ENCODE peak calls at places on chromosomes 16 and 17, in five cellular contexts. One of them, this sample, is unnamed. For H3K36me3, the result is how much of the 10 kb centered on the place peaks cover.

GRCh38 chr16:9112166-9112843 is 20.9 kb downstream of the HAPSTR1 start:
- DNase-seq in heart right ventricle: no peak
- DNase-seq in heart left ventricle: no peak
- DNase-seq in HepG2: peak
- DNase-seq in Peyer's patch: no peak
- DNase-seq in this sample: no peak

GRCh38 chr17:50047083-50047482 is 8.8 kb upstream of the ITGA3 start:
- DNase-seq in heart left ventricle: no peak
- DNase-seq in Peyer's patch: no peak
- DNase-seq in HepG2: no peak
- DNase-seq in heart right ventricle: no peak
- DNase-seq in this sample: peak

GRCh38 chr16:56910654-56911539 is 21.0 kb upstream of the HERPUD1 start:
- DNase-seq in heart right ventricle: peak
- DNase-seq in heart left ventricle: no peak
- DNase-seq in Peyer's patch: no peak
- DNase-seq in HepG2: no peak
- DNase-seq in this sample: no peak

GRCh38 chr17:58918072-58918471 is 162.4 kb downstream of the PPM1E start:
- DNase-seq in Peyer's patch: no peak
- DNase-seq in heart left ventricle: no peak
- DNase-seq in heart right ventricle: no peak
- DNase-seq in HepG2: no peak
- DNase-seq in this sample: no peak

GRCh38 chr17:52477824-52478614 is 319.5 kb upstream of the CA10 start:
- DNase-seq in Peyer's patch: no peak
- DNase-seq in HepG2: no peak
- DNase-seq in heart right ventricle: no peak
- DNase-seq in heart left ventricle: no peak
- DNase-seq in this sample: no peak

GRCh38 chr17:33986088-33986487 is 269.0 kb upstream of the CCL2 start:
- DNase-seq in heart left ventricle: no peak
- DNase-seq in heart right ventricle: no peak
- DNase-seq in HepG2: no peak
- DNase-seq in Peyer's patch: no peak
- DNase-seq in this sample: no peak

GRCh38 chr17:50219345-50219744 is 17.9 kb upstream of the COL1A1 start:
- DNase-seq in Peyer's patch: no peak
- DNase-seq in heart right ventricle: no peak
- DNase-seq in heart left ventricle: no peak
- DNase-seq in HepG2: peak
- DNase-seq in this sample: peak

GRCh38 chr17:39820541-39820940 is 43.6 kb downstream of the IKZF3 start:
- DNase-seq in HepG2: no peak
- DNase-seq in heart right ventricle: no peak
- DNase-seq in Peyer's patch: no peak
- DNase-seq in heart left ventricle: no peak
- DNase-seq in this sample: peak

GRCh38 chr17:19742495-19742894 is 5.6 kb downstream of the ALDH3A1 start:
- DNase-seq in heart left ventricle: no peak
- DNase-seq in heart right ventricle: no peak
- DNase-seq in Peyer's patch: no peak
- DNase-seq in HepG2: no peak
- DNase-seq in this sample: no peak

DNA sequence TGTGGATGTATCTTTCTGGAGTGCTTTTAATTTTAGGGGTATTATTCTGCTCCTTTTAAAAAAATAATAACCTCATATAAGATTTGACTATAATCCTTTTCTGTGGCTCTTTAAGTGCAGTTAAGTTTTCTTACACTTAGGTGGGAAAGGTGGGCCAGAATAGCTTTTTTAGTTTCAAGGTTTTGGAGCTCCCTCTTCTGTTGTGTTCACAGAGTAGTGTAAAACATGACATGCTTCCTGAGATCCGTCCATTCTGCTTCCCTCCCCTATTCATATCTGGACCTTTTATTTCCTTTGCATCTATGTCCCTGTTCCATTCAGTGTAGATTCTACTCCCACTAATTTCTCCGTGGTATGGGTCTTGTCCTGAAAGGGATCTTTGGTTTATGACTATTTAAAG is 12.8 kb downstream of the LRRC36 start:
- DNase-seq in heart right ventricle: no peak
- DNase-seq in Peyer's patch: no peak
- DNase-seq in heart left ventricle: no peak
- DNase-seq in HepG2: peak
- DNase-seq in this sample: no peak
- H3K36me3 ChIP-seq in heart right ventricle: under half
- H3K36me3 ChIP-seq in Peyer's patch: under half
- H3K36me3 ChIP-seq in heart left ventricle: under half
- H3K36me3 ChIP-seq in HepG2: under half
- H3K36me3 ChIP-seq in this sample: under half

DNA sequence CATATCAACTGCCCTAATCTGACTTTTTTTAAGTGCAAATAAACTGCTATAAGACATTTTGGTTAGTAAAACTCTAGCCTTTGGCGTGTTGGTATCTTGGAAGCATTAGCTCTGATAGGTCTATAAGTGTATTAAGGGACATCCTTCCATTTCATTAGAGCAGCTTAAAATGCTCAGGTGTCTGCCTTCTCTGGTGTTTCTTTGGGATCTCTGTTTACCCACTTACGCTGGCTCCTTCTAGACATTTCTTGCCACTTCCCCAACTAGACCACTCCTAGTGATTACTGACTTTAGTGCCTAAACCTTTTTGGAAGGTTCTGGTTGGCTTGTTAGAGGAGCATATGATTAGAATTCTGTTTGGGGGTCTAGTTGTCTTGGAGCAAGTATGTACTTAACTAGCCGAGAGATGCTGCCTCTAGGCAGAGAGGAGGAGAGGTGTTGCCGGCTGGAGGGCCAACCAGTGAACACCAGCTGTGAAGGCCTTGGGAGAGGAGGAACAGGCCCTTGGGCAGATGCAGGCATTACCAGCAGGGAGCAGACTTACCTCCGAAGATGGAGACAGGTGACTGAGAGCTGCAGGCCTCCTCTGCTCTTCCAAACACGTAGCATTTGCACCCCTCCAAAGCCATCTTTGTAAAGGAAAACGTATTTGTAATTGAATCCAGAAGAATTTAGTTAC is 15.2 kb upstream of the CLEC18C start:
- DNase-seq in heart right ventricle: peak
- DNase-seq in heart left ventricle: no peak
- DNase-seq in Peyer's patch: peak
- DNase-seq in HepG2: no peak
- DNase-seq in this sample: peak
- H3K36me3 ChIP-seq in heart right ventricle: half or more
- H3K36me3 ChIP-seq in heart left ventricle: half or more
- H3K36me3 ChIP-seq in Peyer's patch: under half
- H3K36me3 ChIP-seq in HepG2: under half
- H3K36me3 ChIP-seq in this sample: half or more

GRCh38 chr17:42814633-42815399 is 9.3 kb downstream of the BECN1 start:
- DNase-seq in heart left ventricle: no peak
- DNase-seq in HepG2: no peak
- DNase-seq in heart right ventricle: no peak
- DNase-seq in Peyer's patch: no peak
- DNase-seq in this sample: no peak
- H3K36me3 ChIP-seq in heart left ventricle: half or more
- H3K36me3 ChIP-seq in HepG2: half or more
- H3K36me3 ChIP-seq in heart right ventricle: half or more
- H3K36me3 ChIP-seq in Peyer's patch: under half
- H3K36me3 ChIP-seq in this sample: half or more

GRCh38 chr16:22307838-22308237 is 10.6 kb downstream of the POLR3E start:
- DNase-seq in heart right ventricle: no peak
- DNase-seq in heart left ventricle: no peak
- DNase-seq in Peyer's patch: no peak
- DNase-seq in HepG2: no peak
- DNase-seq in this sample: peak
- H3K36me3 ChIP-seq in heart right ventricle: under half
- H3K36me3 ChIP-seq in heart left ventricle: half or more
- H3K36me3 ChIP-seq in Peyer's patch: under half
- H3K36me3 ChIP-seq in HepG2: half or more
- H3K36me3 ChIP-seq in this sample: half or more

DNA sequence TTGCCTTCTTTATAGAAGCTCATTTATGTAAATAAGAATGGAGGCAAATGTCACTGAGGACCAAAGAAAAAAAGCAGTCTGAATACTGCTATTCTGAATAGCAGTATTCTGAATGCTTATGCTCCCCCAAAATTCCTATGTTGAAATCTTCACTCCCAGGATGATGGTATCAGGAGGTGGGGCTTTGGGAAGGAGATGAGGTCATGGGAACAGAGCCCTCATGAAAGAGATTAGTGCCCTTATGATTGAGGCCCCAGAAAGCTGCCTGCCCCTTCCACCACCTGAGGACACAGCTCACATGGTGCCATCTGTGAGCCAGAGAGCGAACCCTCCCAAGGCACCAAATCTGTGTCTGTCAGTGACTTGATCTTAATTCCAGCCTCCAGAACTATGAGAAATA is 28.8 kb downstream of the HEATR6 start:
- DNase-seq in Peyer's patch: no peak
- DNase-seq in HepG2: no peak
- DNase-seq in heart left ventricle: no peak
- DNase-seq in heart right ventricle: no peak
- DNase-seq in this sample: no peak
- H3K36me3 ChIP-seq in Peyer's patch: under half
- H3K36me3 ChIP-seq in HepG2: under half
- H3K36me3 ChIP-seq in heart left ventricle: half or more
- H3K36me3 ChIP-seq in heart right ventricle: half or more
- H3K36me3 ChIP-seq in this sample: half or more

GRCh38 chr16:76226011-76226410 is 51.2 kb upstream of the CNTNAP4 start:
- DNase-seq in heart right ventricle: no peak
- DNase-seq in Peyer's patch: no peak
- DNase-seq in heart left ventricle: no peak
- DNase-seq in HepG2: no peak
- DNase-seq in this sample: no peak
- H3K36me3 ChIP-seq in heart right ventricle: under half
- H3K36me3 ChIP-seq in Peyer's patch: under half
- H3K36me3 ChIP-seq in heart left ventricle: under half
- H3K36me3 ChIP-seq in HepG2: under half
- H3K36me3 ChIP-seq in this sample: under half